ENCODE peak calls at places on chromosomes 6 and 20, in seven cellular contexts. One of them, this sample, is unnamed. For H3K9me3 and H3K9me2, the result is how much of the 10 kb centered on the place peaks cover.

GRCh38 chr6:134035823-134036296 is 16.6 kb downstream of the SLC2A12 start:
- DNase-seq in hepatocyte: peak
- DNase-seq in SK-N-SH: no peak
- DNase-seq in HCT116: peak
- DNase-seq in GM23248: peak
- DNase-seq in OCI-LY7: peak
- DNase-seq in PC-3: peak
- DNase-seq in this sample: peak

GRCh38 chr6:56173228-56173627 is 74.2 kb downstream of the COL21A1 start:
- DNase-seq in GM23248: no peak
- DNase-seq in SK-N-SH: no peak
- DNase-seq in OCI-LY7: no peak
- DNase-seq in HCT116: no peak
- DNase-seq in PC-3: no peak
- DNase-seq in hepatocyte: no peak
- DNase-seq in this sample: no peak

GRCh38 chr6:52573295-52573694 is 3.6 kb downstream of the TRAM2 start:
- DNase-seq in OCI-LY7: no peak
- DNase-seq in SK-N-SH: no peak
- DNase-seq in GM23248: peak
- DNase-seq in HCT116: no peak
- DNase-seq in PC-3: peak
- DNase-seq in hepatocyte: no peak
- DNase-seq in this sample: no peak

GRCh38 chr6:23890543-23891227 is 235.3 kb upstream of the NRSN1 start:
- DNase-seq in HCT116: no peak
- DNase-seq in hepatocyte: no peak
- DNase-seq in SK-N-SH: no peak
- DNase-seq in PC-3: peak
- DNase-seq in OCI-LY7: no peak
- DNase-seq in GM23248: peak
- DNase-seq in this sample: no peak

GRCh38 chr6:20946890-20947289 is 412.6 kb downstream of the CDKAL1 start:
- DNase-seq in PC-3: no peak
- DNase-seq in hepatocyte: no peak
- DNase-seq in SK-N-SH: no peak
- DNase-seq in OCI-LY7: no peak
- DNase-seq in HCT116: no peak
- DNase-seq in GM23248: no peak
- DNase-seq in this sample: no peak

GRCh38 chr6:16476861-16477260 is 238.5 kb downstream of the GMPR start:
- DNase-seq in SK-N-SH: no peak
- DNase-seq in hepatocyte: no peak
- DNase-seq in GM23248: no peak
- DNase-seq in OCI-LY7: no peak
- DNase-seq in PC-3: no peak
- DNase-seq in HCT116: no peak
- DNase-seq in this sample: no peak

GRCh38 chr6:33824461-33825154 is 20.8 kb upstream of the MLN start:
- DNase-seq in HCT116: peak
- DNase-seq in OCI-LY7: no peak
- DNase-seq in GM23248: no peak
- DNase-seq in PC-3: no peak
- DNase-seq in SK-N-SH: no peak
- DNase-seq in hepatocyte: no peak
- DNase-seq in this sample: no peak

GRCh38 chr6:133587841-133588240 is 301.1 kb upstream of the TCF21 start:
- DNase-seq in hepatocyte: no peak
- DNase-seq in SK-N-SH: no peak
- DNase-seq in HCT116: no peak
- DNase-seq in PC-3: no peak
- DNase-seq in OCI-LY7: no peak
- DNase-seq in GM23248: peak
- DNase-seq in this sample: no peak

GRCh38 chr6:51571168-51571567 is 516.2 kb downstream of the PKHD1 start:
- DNase-seq in HCT116: no peak
- DNase-seq in GM23248: no peak
- DNase-seq in SK-N-SH: no peak
- DNase-seq in PC-3: peak
- DNase-seq in OCI-LY7: no peak
- DNase-seq in hepatocyte: no peak
- DNase-seq in this sample: no peak

GRCh38 chr6:69954733-69955132 is 88.4 kb downstream of the COL19A1 start:
- DNase-seq in HCT116: no peak
- DNase-seq in GM23248: no peak
- DNase-seq in hepatocyte: no peak
- DNase-seq in PC-3: no peak
- DNase-seq in OCI-LY7: no peak
- DNase-seq in SK-N-SH: no peak
- DNase-seq in this sample: no peak

GRCh38 chr20:39946946-39947345 is 742.1 kb downstream of the MAFB start:
- DNase-seq in HCT116: no peak
- DNase-seq in OCI-LY7: no peak
- DNase-seq in GM23248: no peak
- DNase-seq in hepatocyte: no peak
- DNase-seq in PC-3: no peak
- DNase-seq in SK-N-SH: no peak
- DNase-seq in this sample: no peak

GRCh38 chr20:39941235-39941634 is 747.8 kb downstream of the MAFB start:
- DNase-seq in OCI-LY7: no peak
- DNase-seq in HCT116: no peak
- DNase-seq in PC-3: no peak
- DNase-seq in SK-N-SH: no peak
- DNase-seq in hepatocyte: no peak
- DNase-seq in GM23248: no peak
- DNase-seq in this sample: no peak

GRCh38 chr20:39946053-39946810 is 742.8 kb downstream of the MAFB start:
- DNase-seq in HCT116: no peak
- DNase-seq in OCI-LY7: no peak
- DNase-seq in PC-3: no peak
- DNase-seq in hepatocyte: no peak
- DNase-seq in GM23248: no peak
- DNase-seq in SK-N-SH: no peak
- DNase-seq in this sample: peak

GRCh38 chr20:39944861-39945260 is 744.2 kb downstream of the MAFB start:
- DNase-seq in HCT116: no peak
- DNase-seq in hepatocyte: no peak
- DNase-seq in GM23248: no peak
- DNase-seq in PC-3: no peak
- DNase-seq in OCI-LY7: no peak
- DNase-seq in SK-N-SH: no peak
- DNase-seq in this sample: no peak

DNA sequence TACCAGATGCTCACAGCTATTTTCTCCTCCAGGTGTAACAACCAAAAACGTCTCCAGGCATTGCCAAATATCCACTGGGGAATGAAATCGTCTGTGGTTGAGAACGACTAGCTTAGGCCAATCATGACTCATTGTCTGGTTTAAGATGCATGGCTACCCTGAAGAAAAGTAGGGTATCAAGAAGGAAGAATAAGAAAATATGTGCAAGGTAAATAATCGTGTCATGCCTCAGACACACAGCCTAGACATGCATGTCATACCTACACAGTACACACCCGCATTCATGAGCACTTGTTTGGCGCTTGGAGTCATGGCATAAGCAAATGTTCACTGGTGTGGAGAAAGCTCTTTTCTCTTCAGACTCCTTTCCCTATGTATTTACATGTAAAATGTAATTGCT is 745.7 kb downstream of the MAFB start:
- DNase-seq in PC-3: no peak
- DNase-seq in HCT116: no peak
- DNase-seq in OCI-LY7: no peak
- DNase-seq in hepatocyte: no peak
- DNase-seq in GM23248: no peak
- DNase-seq in SK-N-SH: no peak
- DNase-seq in this sample: no peak
- H3K9me3 ChIP-seq in PC-3: under half
- H3K9me3 ChIP-seq in HCT116: under half
- H3K9me3 ChIP-seq in OCI-LY7: under half
- H3K9me3 ChIP-seq in hepatocyte: under half
- H3K9me3 ChIP-seq in GM23248: under half
- H3K9me3 ChIP-seq in SK-N-SH: under half
- H3K9me3 ChIP-seq in this sample: under half

GRCh38 chr20:32474967-32475819 is 109.9 kb downstream of the NOL4L start:
- DNase-seq in SK-N-SH: peak
- DNase-seq in OCI-LY7: no peak
- DNase-seq in PC-3: peak
- DNase-seq in GM23248: peak
- DNase-seq in HCT116: no peak
- DNase-seq in hepatocyte: peak
- DNase-seq in this sample: no peak
- TF ChIP-seq EZH2phosphoT487 in SK-N-SH: no peak
- TF ChIP-seq EZH2phosphoT487 in OCI-LY7: no peak
- TF ChIP-seq EZH2phosphoT487 in PC-3: no peak
- TF ChIP-seq EZH2phosphoT487 in GM23248: no peak
- TF ChIP-seq EZH2phosphoT487 in HCT116: no peak
- TF ChIP-seq EZH2phosphoT487 in hepatocyte: no peak
- TF ChIP-seq EZH2phosphoT487 in this sample: no peak

DNA sequence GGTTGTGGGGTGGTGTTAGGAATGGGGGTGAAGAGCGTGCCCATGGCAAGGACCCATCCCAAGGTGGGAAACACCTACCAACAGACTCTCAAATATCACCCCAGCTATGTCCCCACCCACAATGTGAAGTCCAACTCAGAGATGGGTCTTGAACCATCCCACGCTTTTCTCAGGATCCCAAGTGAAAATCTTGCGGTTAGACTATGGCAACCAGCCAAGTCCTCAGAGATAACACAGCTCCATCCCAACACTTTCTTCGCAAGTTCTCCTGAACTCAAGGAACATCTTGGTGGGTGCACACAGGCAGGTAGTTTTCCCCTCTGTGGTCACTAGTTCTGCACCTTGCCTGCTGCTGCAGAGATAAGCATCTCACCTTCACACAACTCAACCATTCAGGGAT is 116.0 kb downstream of the CDC5L start:
- DNase-seq in SK-N-SH: no peak
- DNase-seq in OCI-LY7: no peak
- DNase-seq in HCT116: no peak
- DNase-seq in hepatocyte: no peak
- DNase-seq in PC-3: no peak
- DNase-seq in GM23248: no peak
- DNase-seq in this sample: no peak
- H3K9me2 ChIP-seq in SK-N-SH: under half
- H3K9me2 ChIP-seq in OCI-LY7: under half
- H3K9me2 ChIP-seq in HCT116: under half
- H3K9me2 ChIP-seq in hepatocyte: under half
- H3K9me2 ChIP-seq in PC-3: under half
- H3K9me2 ChIP-seq in GM23248: under half
- H3K9me2 ChIP-seq in this sample: under half

GRCh38 chr6:36141961-36142360 is 11.6 kb downstream of the MAPK13 start:
- DNase-seq in SK-N-SH: no peak
- DNase-seq in OCI-LY7: no peak
- DNase-seq in PC-3: no peak
- DNase-seq in GM23248: no peak
- DNase-seq in HCT116: no peak
- DNase-seq in hepatocyte: no peak
- DNase-seq in this sample: no peak

GRCh38 chr6:36145495-36145894 is 15.2 kb downstream of the MAPK13 start:
- DNase-seq in OCI-LY7: no peak
- DNase-seq in PC-3: no peak
- DNase-seq in SK-N-SH: no peak
- DNase-seq in hepatocyte: no peak
- DNase-seq in GM23248: no peak
- DNase-seq in HCT116: no peak
- DNase-seq in this sample: no peak

GRCh38 chr6:36149436-36149835 is 19.1 kb downstream of the MAPK13 start:
- DNase-seq in GM23248: no peak
- DNase-seq in OCI-LY7: no peak
- DNase-seq in hepatocyte: no peak
- DNase-seq in SK-N-SH: no peak
- DNase-seq in HCT116: no peak
- DNase-seq in PC-3: no peak
- DNase-seq in this sample: no peak

GRCh38 chr6:36150283-36150682 is 20.0 kb downstream of the MAPK13 start:
- DNase-seq in SK-N-SH: no peak
- DNase-seq in PC-3: no peak
- DNase-seq in hepatocyte: no peak
- DNase-seq in HCT116: no peak
- DNase-seq in OCI-LY7: no peak
- DNase-seq in GM23248: no peak
- DNase-seq in this sample: no peak

DNA sequence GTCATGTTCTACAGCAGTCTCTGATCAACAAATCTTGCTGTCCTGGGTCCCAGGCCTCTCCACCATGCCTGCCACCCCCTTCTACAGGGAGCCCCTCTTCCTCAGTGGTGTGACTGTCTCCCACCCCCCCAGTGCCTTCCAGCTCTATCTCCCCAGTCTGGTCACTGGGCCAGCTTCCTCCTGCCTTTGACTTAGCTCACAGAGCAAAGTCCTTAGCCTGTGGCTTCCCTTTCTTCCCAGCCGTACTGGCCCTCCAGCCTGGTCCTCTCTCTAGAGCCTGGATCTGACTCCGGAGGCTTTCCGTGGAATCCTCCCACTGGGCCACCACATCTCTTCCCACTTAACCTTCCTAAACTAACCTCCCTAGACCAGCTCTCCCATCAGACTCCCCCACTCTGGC is 17.0 kb downstream of the MAPK13 start:
- DNase-seq in OCI-LY7: no peak
- DNase-seq in HCT116: no peak
- DNase-seq in GM23248: no peak
- DNase-seq in PC-3: no peak
- DNase-seq in SK-N-SH: no peak
- DNase-seq in hepatocyte: no peak
- DNase-seq in this sample: no peak
- H3K9me3 ChIP-seq in OCI-LY7: under half
- H3K9me3 ChIP-seq in HCT116: under half
- H3K9me3 ChIP-seq in GM23248: under half
- H3K9me3 ChIP-seq in PC-3: under half
- H3K9me3 ChIP-seq in SK-N-SH: under half
- H3K9me3 ChIP-seq in hepatocyte: under half
- H3K9me3 ChIP-seq in this sample: under half

DNA sequence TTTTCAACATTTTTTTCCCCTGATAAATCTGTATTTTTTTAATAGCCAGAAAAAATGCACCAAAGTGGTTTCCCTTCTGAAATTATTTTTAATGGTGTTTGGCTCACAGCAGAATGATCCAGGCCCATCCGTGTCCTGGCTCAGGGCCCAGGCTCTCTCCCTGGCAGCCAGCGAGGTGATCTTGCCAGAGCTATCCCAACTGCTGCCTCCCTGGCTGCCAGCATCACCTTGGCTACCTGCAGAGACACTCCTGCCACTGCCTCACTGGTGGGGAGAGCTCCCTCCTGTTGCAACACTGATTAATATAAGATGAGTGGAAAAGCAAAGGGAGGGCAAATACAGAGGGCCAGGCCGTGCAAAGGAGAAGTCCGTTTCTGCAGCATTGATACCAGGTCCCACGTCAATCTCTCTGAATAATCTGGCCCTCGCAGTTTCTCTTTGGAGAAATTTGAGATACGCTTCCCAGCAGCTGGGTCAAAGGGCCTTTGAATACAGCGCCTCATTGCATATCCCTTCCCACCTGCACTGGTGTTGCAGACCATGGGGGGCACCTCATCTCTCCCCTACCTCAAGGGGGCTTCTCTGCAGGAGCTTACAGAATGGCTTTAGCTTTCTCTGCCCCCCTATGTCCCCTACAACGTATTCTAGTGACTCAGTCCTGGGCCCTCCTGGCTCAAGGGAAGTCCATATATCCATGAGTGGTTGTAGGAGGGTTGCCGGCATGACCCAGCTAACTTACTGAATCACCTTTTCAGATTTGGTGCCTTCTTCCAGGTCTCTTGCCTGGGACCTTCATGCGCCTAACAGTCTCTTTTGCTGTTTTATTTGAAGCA is 12.8 kb upstream of the DSTN start:
- DNase-seq in PC-3: peak
- DNase-seq in SK-N-SH: peak
- DNase-seq in HCT116: no peak
- DNase-seq in hepatocyte: peak
- DNase-seq in OCI-LY7: no peak
- DNase-seq in GM23248: peak
- DNase-seq in this sample: no peak
- TF ChIP-seq EZH2phosphoT487 in PC-3: no peak
- TF ChIP-seq EZH2phosphoT487 in SK-N-SH: no peak
- TF ChIP-seq EZH2phosphoT487 in HCT116: no peak
- TF ChIP-seq EZH2phosphoT487 in hepatocyte: no peak
- TF ChIP-seq EZH2phosphoT487 in OCI-LY7: no peak
- TF ChIP-seq EZH2phosphoT487 in GM23248: no peak
- TF ChIP-seq EZH2phosphoT487 in this sample: no peak